ENCODE peak calls at places on chromosomes 1 and 21, in ten cellular contexts. Z is anterior cingulate cortex; N is psoas muscle; D is hippocampal formation; U is HTR-8/SVneo; G is HuH-7.5; M is substantia nigra; Q is CD8-positive, alpha-beta memory T cell; O is NCI-H345; Y is ascending aorta. B is an unnamed sample.

GRCh38 chr1:119219711-119220110 is 79.3 kb upstream of the WARS2 start:
- DNase-seq in Z (no peak), N (no peak), D (no peak), U (no peak), G (no peak), M (no peak), Q (no peak), O (no peak), Y (no peak), B (no peak)

GRCh38 chr1:87120779-87121178 is 206.3 kb downstream of the HS2ST1 start:
- DNase-seq in Z (no peak), N (no peak), D (no peak), U (no peak), G (no peak), M (no peak), Q (no peak), O (no peak), Y (no peak), B (no peak)

GRCh38 chr1:38475624-38476005 is 384.0 kb downstream of the RRAGC start:
- DNase-seq in Z (no peak), N (no peak), D (no peak), U (no peak), G (no peak), M (no peak), Q (no peak), O (no peak), Y (no peak), B (no peak)

GRCh38 chr1:17059391-17060128 is 5.7 kb upstream of the SDHB start:
- DNase-seq in Z (peak; percentile 53), N (peak; percentile 61), D (peak; percentile 73), U (peak; percentile 71), G (peak; percentile 63), M (peak; percentile 54), Q (peak; percentile 21), O (peak; percentile 60), Y (no peak), B (peak; percentile 80)

GRCh38 chr21:46191257-46191685 is 7.0 kb upstream of the SPATC1L start:
- DNase-seq in Z (no peak), N (peak; percentile 77), D (no peak), U (peak; percentile 28), G (no peak), M (no peak), Q (no peak), O (no peak), Y (no peak), B (no peak)

GRCh38 chr1:76257823-76258222 is 183.3 kb downstream of the ST6GALNAC3 start:
- DNase-seq in Z (no peak), N (no peak), D (no peak), U (no peak), G (no peak), M (no peak), Q (no peak), O (no peak), Y (no peak), B (no peak)

GRCh38 chr1:174939771-174940545 is 59.8 kb upstream of the CACYBP start:
- DNase-seq in Z (no peak), N (no peak), D (no peak), U (no peak), G (no peak), M (no peak), Q (no peak), O (no peak), Y (no peak), B (no peak)

GRCh38 chr1:43206721-43207228 is 34.6 kb downstream of the CFAP57 start:
- DNase-seq in Z (no peak), N (no peak), D (no peak), U (peak; percentile 76), G (no peak), M (no peak), Q (no peak), O (no peak), Y (no peak), B (no peak)

GRCh38 chr1:203075249-203076030 is 10.4 kb downstream of the MYOG start:
- DNase-seq in Z (no peak), N (no peak), D (no peak), U (no peak), G (no peak), M (no peak), Q (no peak), O (no peak), Y (no peak), B (no peak)

GRCh38 chr1:182968151-182968741 is 15.3 kb upstream of the SHCBP1L start:
- DNase-seq in Z (no peak), N (no peak), D (no peak), U (no peak), G (no peak), M (no peak), Q (no peak), O (no peak), Y (no peak), B (no peak)

GRCh38 chr1:31704261-31705079 is 653 bp upstream of the COL16A1 start:
- DNase-seq in Z (no peak), N (peak; percentile 34), D (no peak), U (no peak), G (no peak), M (no peak), Q (no peak), O (peak; percentile 16), Y (no peak), B (no peak)

GRCh38 chr1:47627016-47627415 is 189.2 kb downstream of the FOXD2 start:
- DNase-seq in Z (no peak), N (no peak), D (no peak), U (no peak), G (no peak), M (no peak), Q (no peak), O (no peak), Y (no peak), B (no peak)

GRCh38 chr1:204359474-204360255 is at the start of gene PLEKHA6:
- DNase-seq in Z (peak; percentile 77), N (peak; percentile 49), D (peak; percentile 62), U (peak; percentile 65), G (no peak), M (peak; percentile 45), Q (no peak), O (peak; percentile 71), Y (no peak), B (peak; percentile 79)

GRCh38 chr1:171352554-171352953 is 38.6 kb downstream of the FMO4 start:
- DNase-seq in Z (no peak), N (no peak), D (no peak), U (no peak), G (no peak), M (no peak), Q (no peak), O (no peak), Y (no peak), B (peak; percentile 49)

GRCh38 chr1:205025239-205025638 is 17.8 kb upstream of the CNTN2 start:
- DNase-seq in Z (no peak), N (no peak), D (no peak), U (no peak), G (no peak), M (no peak), Q (no peak), O (no peak), Y (no peak), B (no peak)

GRCh38 chr1:180057883-180058396 is 96.7 kb upstream of the QSOX1 start:
- DNase-seq in Z (no peak), N (no peak), D (no peak), U (no peak), G (no peak), M (no peak), Q (no peak), O (no peak), Y (no peak), B (no peak)

GRCh38 chr21:29077651-29078090 is 4.2 kb upstream of the CCT8 start:
- DNase-seq in Z (no peak), N (no peak), D (no peak), U (no peak), G (no peak), M (no peak), Q (no peak), O (peak; percentile 47), Y (no peak), B (no peak)

GRCh38 chr1:110963666-110964399 is at the start of gene LRIF1:
- DNase-seq in Z (peak; percentile 88), N (peak; percentile 100), D (peak; percentile 96), U (peak; percentile 82), G (peak; percentile 70), M (peak; percentile 94), Q (peak; percentile 100), O (peak; percentile 99), Y (peak; percentile 98), B (peak; percentile 98)

GRCh38 chr1:39063775-39064174 is 37.6 kb downstream of the NDUFS5 start:
- DNase-seq in Z (no peak), N (no peak), D (no peak), U (no peak), G (no peak), M (no peak), Q (no peak), O (no peak), Y (no peak), B (no peak)

GRCh38 chr1:98903261-98903660 is 101.4 kb downstream of the PLPPR5 start:
- DNase-seq in Z (no peak), N (no peak), D (no peak), U (peak; percentile 12), G (no peak), M (no peak), Q (no peak), O (no peak), Y (no peak), B (no peak)

GRCh38 chr1:246193537-246193936 is 313.5 kb downstream of the SMYD3 start:
- DNase-seq in Z (no peak), N (no peak), D (no peak), U (no peak), G (no peak), M (no peak), Q (no peak), O (no peak), Y (no peak), B (no peak)

GRCh38 chr1:178688244-178688643 is 36.8 kb upstream of the RALGPS2 start:
- DNase-seq in Z (no peak), N (peak; percentile 58), D (no peak), U (no peak), G (no peak), M (no peak), Q (no peak), O (no peak), Y (no peak), B (no peak)

GRCh38 chr1:101291562-101292035 is 54.8 kb downstream of the S1PR1 start:
- DNase-seq in Z (no peak), N (no peak), D (no peak), U (peak; percentile 11), G (peak; percentile 26), M (no peak), Q (peak; percentile 34), O (no peak), Y (no peak), B (no peak)

GRCh38 chr1:107871259-107871658 is 93.7 kb downstream of the VAV3 start:
- DNase-seq in Z (no peak), N (no peak), D (no peak), U (no peak), G (no peak), M (no peak), Q (no peak), O (no peak), Y (no peak), B (no peak)

GRCh38 chr1:5220881-5221280 is 566.5 kb downstream of the AJAP1 start:
- DNase-seq in Z (no peak), N (no peak), D (no peak), U (no peak), G (no peak), M (no peak), Q (no peak), O (no peak), Y (no peak), B (no peak)

GRCh38 chr1:234246638-234247116 is 126.6 kb upstream of the COA6 start:
- DNase-seq in Z (no peak), N (no peak), D (no peak), U (no peak), G (no peak), M (no peak), Q (no peak), O (no peak), Y (no peak), B (no peak)

GRCh38 chr1:78619803-78620579 is at the start of gene IFI44L:
- DNase-seq in Z (no peak), N (peak; percentile 23), D (no peak), U (no peak), G (no peak), M (no peak), Q (peak; percentile 57), O (no peak), Y (no peak), B (no peak)

GRCh38 chr1:109385417-109385816 is 12.3 kb downstream of the SORT1 start:
- DNase-seq in Z (no peak), N (no peak), D (no peak), U (no peak), G (no peak), M (no peak), Q (no peak), O (no peak), Y (no peak), B (no peak)